ENCODE peak calls at places on chromosome 22, in nine cellular contexts. Z is OCI-LY7, X is hepatocyte, I is MM.1S, B is PC-3, U is SK-N-SH, V is PC-9, R is Karpas-422, Q is HCT116. M is an unnamed sample. For H3K9me2, H3K9me3 and H3K79me2, the result is how much of the 10 kb centered on the place peaks cover.

GRCh38 chr22:39773976-39774539 is 119.5 kb downstream of the ENTHD1 start:
- DNase-seq in X (peak), B (peak), V (peak), Q (no peak), U (no peak), Z (peak), R (no peak), I (peak), M (no peak)

GRCh38 chr22:29704528-29705285 is 15.1 kb upstream of the CABP7 start:
- DNase-seq in Z (peak), Q (no peak), V (no peak), I (no peak), B (peak), U (peak), R (peak), X (peak), M (peak)

GRCh38 chr22:32080904-32081303 is 37.8 kb downstream of the SLC5A1 start:
- DNase-seq in X (peak), Z (peak), B (peak), Q (peak), V (peak), I (peak), R (peak), U (peak), M (peak)

GRCh38 chr22:17726561-17727243 is 47.6 kb downstream of the BID start:
- DNase-seq in I (no peak), R (no peak), U (no peak), B (no peak), Q (no peak), V (no peak), Z (no peak), X (no peak), M (peak)

GRCh38 chr22:21695432-21696085 is 29.7 kb downstream of the PPIL2 start:
- DNase-seq in U (no peak), X (no peak), Q (no peak), V (no peak), I (no peak), B (no peak), R (no peak), Z (no peak), M (no peak)

GRCh38 chr22:39309364-39309861 is 10.0 kb downstream of the RPL3 start:
- DNase-seq in I (no peak), R (peak), Z (peak), U (no peak), X (no peak), Q (no peak), B (no peak), V (no peak), M (peak)

GRCh38 chr22:27627444-27627833 is 174.1 kb downstream of the MN1 start:
- DNase-seq in U (no peak), R (peak), Q (peak), X (no peak), Z (no peak), B (no peak), V (no peak), I (no peak), M (peak)

GRCh38 chr22:24807284-24807950 is 1.4 kb downstream of the SGSM1 start:
- DNase-seq in R (no peak), Z (no peak), Q (no peak), X (peak), U (peak), I (no peak), B (no peak), V (no peak), M (no peak)

GRCh38 chr22:38441620-38442287 is 13.2 kb downstream of the KCNJ4 start:
- DNase-seq in V (no peak), I (no peak), Z (no peak), U (no peak), Q (no peak), R (no peak), X (no peak), B (no peak), M (no peak)

GRCh38 chr22:24601217-24602104 is 1.5 kb upstream of the GGT1 start:
- DNase-seq in I (peak), U (peak), Q (no peak), R (no peak), V (peak), X (no peak), Z (peak), B (no peak), M (no peak)

GRCh38 chr22:25076281-25076680 is 123.4 kb upstream of the CRYBB3 start:
- DNase-seq in R (no peak), V (no peak), B (no peak), I (no peak), U (no peak), Z (no peak), Q (no peak), X (no peak), M (no peak)

DNA sequence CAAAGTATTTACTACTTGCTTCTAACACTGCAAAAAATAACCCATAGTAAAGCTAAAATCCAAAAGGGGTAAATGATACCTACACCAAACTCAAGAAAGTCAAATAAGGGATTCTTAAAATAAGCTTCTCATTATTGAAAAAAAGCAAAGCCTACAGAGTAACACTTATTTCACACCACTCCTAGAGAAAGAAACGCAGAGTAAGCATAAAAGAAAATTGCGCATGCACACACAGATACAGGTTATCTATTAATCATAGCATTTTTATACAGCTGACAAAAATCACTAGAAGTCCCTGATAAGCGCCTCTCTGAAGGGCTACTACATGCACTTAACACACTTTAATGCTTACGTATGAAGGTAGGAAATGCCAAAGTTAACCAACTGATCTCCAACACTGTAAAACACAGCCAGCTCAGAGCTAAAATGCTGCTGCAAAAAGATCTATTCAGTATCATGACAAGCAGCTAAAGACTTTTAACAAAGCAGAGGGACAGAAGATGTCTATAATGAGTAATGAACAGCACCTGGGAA is 14.0 kb downstream of the RBFOX2 start:
- DNase-seq in Z (peak), V (no peak), X (no peak), Q (no peak), B (no peak), U (no peak), I (no peak), R (no peak), M (no peak)
- H3K9me2 ChIP-seq in Z (under half), V (under half), X (under half), Q (under half), B (under half), U (under half), I (under half), R (under half), M (under half)

GRCh38 chr22:49431559-49431958 is 396.1 kb downstream of the BRD1 start:
- DNase-seq in B (no peak), X (no peak), Z (no peak), I (no peak), U (no peak), R (no peak), Q (no peak), V (no peak), M (no peak)
- H3K9me3 ChIP-seq in B (under half), X (under half), Z (under half), I (under half), U (under half), R (under half), Q (under half), V (under half), M (under half)

DNA sequence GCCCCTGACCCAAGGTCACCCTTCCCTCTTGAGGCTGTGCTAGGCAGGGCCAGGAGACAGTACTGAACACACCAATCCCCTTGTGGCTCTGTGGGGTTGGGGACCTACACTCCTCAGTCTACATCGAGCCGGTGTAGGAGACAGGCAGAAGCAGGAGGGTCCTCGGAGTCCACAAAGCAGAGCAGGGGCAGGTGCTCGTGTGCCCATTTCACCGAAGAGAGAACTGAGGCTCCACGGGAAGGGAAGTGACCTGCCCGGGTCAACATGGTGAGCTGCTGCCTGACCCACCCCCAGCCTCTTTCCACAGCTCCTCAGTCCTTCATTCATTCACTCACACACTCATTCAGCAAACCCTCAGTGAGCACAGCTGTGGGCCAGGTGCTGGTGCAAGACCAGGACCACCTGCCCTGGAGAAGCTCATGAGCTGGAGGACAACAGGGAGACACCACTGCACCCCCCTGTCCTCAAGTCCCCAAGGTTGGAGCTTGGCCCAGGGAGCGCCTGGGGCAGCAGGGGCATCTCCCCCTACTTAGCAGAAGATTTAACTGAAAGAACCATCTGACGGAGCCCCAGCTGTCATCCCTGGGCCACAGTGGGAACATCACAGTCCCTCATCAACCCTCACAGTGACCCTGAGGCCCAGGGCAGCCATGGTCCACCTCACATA is 127.3 kb downstream of the MED15 start:
- DNase-seq in I (no peak), Z (no peak), V (no peak), B (no peak), U (no peak), R (no peak), Q (no peak), X (no peak), M (no peak)
- H3K79me2 ChIP-seq in I (under half), Z (under half), V (under half), B (under half), U (under half), R (under half), Q (under half), X (under half), M (under half)

GRCh38 chr22:22996511-22997261 is 73.6 kb upstream of the GNAZ start:
- DNase-seq in U (no peak), R (no peak), X (no peak), I (no peak), Z (no peak), Q (no peak), V (no peak), B (no peak), M (no peak)
- H3K9me2 ChIP-seq in U (under half), R (under half), X (under half), I (under half), Z (under half), Q (under half), V (under half), B (under half), M (under half)

GRCh38 chr22:48565901-48566501 is 1261.7 kb downstream of the BRD1 start:
- DNase-seq in Z (no peak), R (no peak), U (no peak), X (no peak), Q (no peak), B (no peak), V (no peak), I (no peak), M (no peak)
- H3K9me3 ChIP-seq in Z (under half), R (under half), U (under half), X (under half), Q (under half), B (under half), V (under half), I (under half), M (under half)

GRCh38 chr22:43473441-43473840 is 61.6 kb downstream of the MPPED1 start:
- DNase-seq in V (no peak), I (no peak), X (no peak), Z (no peak), U (no peak), B (no peak), Q (no peak), R (no peak), M (no peak)

GRCh38 chr22:43471606-43472135 is 59.9 kb downstream of the MPPED1 start:
- DNase-seq in U (no peak), Q (no peak), B (no peak), I (no peak), R (no peak), V (no peak), Z (no peak), X (no peak), M (no peak)

GRCh38 chr22:43474161-43475101 is 62.6 kb downstream of the MPPED1 start:
- DNase-seq in V (no peak), I (no peak), X (peak), Q (no peak), R (no peak), Z (no peak), B (no peak), U (no peak), M (no peak)

GRCh38 chr22:43471186-43471585 is 59.4 kb downstream of the MPPED1 start:
- DNase-seq in I (no peak), B (no peak), Q (no peak), X (no peak), R (no peak), Z (no peak), V (no peak), U (no peak), M (no peak)

DNA sequence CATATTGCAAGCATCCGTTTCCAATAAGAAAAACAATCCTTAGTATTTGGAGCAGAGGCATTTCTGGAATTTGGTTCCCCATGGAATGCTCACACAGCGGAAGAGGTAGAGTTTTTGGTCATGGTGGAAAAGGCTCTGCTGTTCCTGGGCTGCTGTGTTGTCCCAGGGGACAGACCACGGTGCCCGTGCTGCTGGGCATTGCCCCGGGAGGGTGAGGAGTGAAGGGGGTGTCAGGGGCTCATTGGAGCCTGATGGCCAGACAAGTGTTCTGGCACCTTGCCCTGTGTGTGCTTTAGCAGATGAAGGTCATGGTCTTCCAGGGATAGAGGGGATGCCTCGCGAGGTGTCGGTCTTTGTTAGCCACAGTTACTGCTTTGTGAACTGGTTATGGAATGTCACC is 61.2 kb downstream of the MPPED1 start:
- DNase-seq in Q (no peak), Z (no peak), B (no peak), U (no peak), R (no peak), I (no peak), X (no peak), V (no peak), M (no peak)
- H3K79me2 ChIP-seq in Q (under half), Z (under half), B (under half), U (under half), R (under half), I (under half), X (under half), V (under half), M (under half)

GRCh38 chr22:46659059-46659790 is 39.0 kb downstream of the GRAMD4 start:
- DNase-seq in X (no peak), Q (no peak), U (no peak), B (no peak), R (no peak), V (no peak), Z (no peak), I (no peak), M (no peak)
- H3K9me2 ChIP-seq in X (under half), Q (under half), U (under half), B (under half), R (under half), V (under half), Z (under half), I (under half), M (under half)

M was measured in GM23248.